ENCODE peak calls at places on chromosomes 3 and 15, in four cellular contexts. F is K562, R is HCT116, Q is SK-N-SH. Y is an unnamed sample.

GRCh38 chr3:124786491-124787241 is 56.4 kb downstream of the UMPS start:
- DNase-seq in F (no peak), Q (no peak), R (peak), Y (no peak)

GRCh38 chr3:14451844-14452533 is 49.6 kb downstream of the SLC6A6 start:
- DNase-seq in F (peak), R (no peak), Q (no peak), Y (no peak)

GRCh38 chr3:44125241-44125640 is 116.4 kb upstream of the TOPAZ1 start:
- DNase-seq in R (no peak), F (no peak), Q (no peak), Y (no peak)

GRCh38 chr3:193870376-193871092 is 265.4 kb upstream of the HES1 start:
- DNase-seq in F (no peak), Q (no peak), R (no peak), Y (peak)

GRCh38 chr3:106913111-106913698 is 464.0 kb upstream of the CCDC54 start:
- DNase-seq in F (no peak), Q (no peak), R (no peak), Y (no peak)

GRCh38 chr3:165895919-165896318 is 58.7 kb upstream of the BCHE start:
- DNase-seq in R (peak), F (peak), Q (peak), Y (no peak)

GRCh38 chr3:141680620-141681389 is 57.3 kb upstream of the RNF7 start:
- DNase-seq in F (peak), Q (peak), R (no peak), Y (no peak)

GRCh38 chr3:14520967-14521366 is 19.2 kb downstream of the GRIP2 start:
- DNase-seq in R (no peak), F (no peak), Q (no peak), Y (no peak)

GRCh38 chr3:124492824-124493223 is 237.4 kb upstream of the UMPS start:
- DNase-seq in F (peak), Q (peak), R (peak), Y (peak)

GRCh38 chr3:125593991-125594574 is 1.2 kb downstream of the OSBPL11 start:
- DNase-seq in F (peak), Q (no peak), R (no peak), Y (no peak)

GRCh38 chr3:142907996-142908395 is 19.1 kb upstream of the PCOLCE2 start:
- DNase-seq in Q (no peak), R (no peak), F (no peak), Y (no peak)

GRCh38 chr3:190131329-190131728 is 10.6 kb upstream of the P3H2 start:
- DNase-seq in Q (no peak), R (peak), F (no peak), Y (no peak)

GRCh38 chr15:63559753-63560152 is 37.4 kb upstream of the FBXL22 start:
- DNase-seq in Q (no peak), F (no peak), R (no peak), Y (no peak)

GRCh38 chr3:142281474-142281873 is 56.1 kb upstream of the GK5 start:
- DNase-seq in Q (no peak), F (no peak), R (no peak), Y (no peak)

GRCh38 chr3:4207672-4208071 is 95.5 kb upstream of the SETMAR start:
- DNase-seq in R (no peak), Q (no peak), F (no peak), Y (no peak)

GRCh38 chr3:169772951-169773816 is at the start of gene MYNN:
- DNase-seq in R (peak), Q (peak), F (peak), Y (peak)

GRCh38 chr15:65841121-65841930 is 28.0 kb upstream of the RAB11A start:
- DNase-seq in R (no peak), F (peak), Q (no peak), Y (no peak)

GRCh38 chr15:29677450-29677849 is 144.8 kb downstream of the TJP1 start:
- DNase-seq in R (no peak), F (no peak), Q (no peak), Y (no peak)

GRCh38 chr15:29676961-29677402 is 145.3 kb downstream of the TJP1 start:
- DNase-seq in R (no peak), Q (peak), F (no peak), Y (no peak)

GRCh38 chr15:29674661-29675533 is 147.4 kb downstream of the TJP1 start:
- DNase-seq in Q (peak), R (no peak), F (peak), Y (peak)

GRCh38 chr15:29677871-29678431 is 144.3 kb downstream of the TJP1 start:
- DNase-seq in R (no peak), Q (no peak), F (no peak), Y (no peak)

GRCh38 chr15:29675791-29676301 is 146.4 kb downstream of the TJP1 start:
- DNase-seq in R (no peak), Q (no peak), F (no peak), Y (no peak)
- TF ChIP-seq JUND in R (no peak), Q (no peak), F (no peak), Y (no peak)

GRCh38 chr15:98745179-98745578 is 96.8 kb downstream of the IGF1R start:
- DNase-seq in F (no peak), Q (no peak), R (no peak), Y (peak)
- TF ChIP-seq JUND in F (no peak), Q (no peak), R (no peak), Y (no peak)

GRCh38 chr15:35886765-35887164 is 340.8 kb upstream of the DPH6 start:
- DNase-seq in F (no peak), R (no peak), Q (peak), Y (no peak)
- TF ChIP-seq JUND in F (no peak), R (no peak), Q (peak), Y (no peak)

DNA sequence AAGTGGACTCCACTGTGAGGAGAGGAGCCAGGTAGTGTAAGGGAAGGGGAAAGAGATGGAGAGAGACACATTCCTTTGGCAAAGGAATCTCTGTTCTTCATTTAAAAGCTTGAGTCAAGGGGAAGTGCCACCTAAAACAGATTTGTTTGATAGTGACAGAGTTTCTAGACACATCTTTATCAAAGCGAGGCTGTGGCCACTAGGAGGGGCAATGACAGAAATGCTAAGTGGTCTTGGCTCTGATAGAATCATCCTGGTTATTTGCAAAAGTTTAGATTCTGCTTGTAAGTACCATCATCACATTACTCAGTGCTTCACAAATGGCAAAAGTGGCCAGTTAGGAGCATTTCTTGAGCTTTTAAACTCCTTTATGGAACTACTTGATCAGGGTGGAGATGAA is 261.4 kb downstream of the CNTN3 start:
- DNase-seq in F (no peak), Q (peak), R (no peak), Y (no peak)
- TF ChIP-seq JUND in F (no peak), Q (no peak), R (no peak), Y (no peak)

GRCh38 chr3:178291555-178291954 is 244.7 kb upstream of the KCNMB2 start:
- DNase-seq in Q (peak), F (no peak), R (no peak), Y (no peak)

GRCh38 chr3:178297732-178298131 is 238.5 kb upstream of the KCNMB2 start:
- DNase-seq in Q (no peak), R (no peak), F (no peak), Y (no peak)

GRCh38 chr3:178291971-178292370 is 244.3 kb upstream of the KCNMB2 start:
- DNase-seq in R (no peak), F (no peak), Q (no peak), Y (no peak)

GRCh38 chr3:178297204-178297603 is 239.0 kb upstream of the KCNMB2 start:
- DNase-seq in R (no peak), Q (no peak), F (no peak), Y (peak)

GRCh38 chr3:178295257-178295912 is 240.9 kb upstream of the KCNMB2 start:
- DNase-seq in Q (peak), R (no peak), F (no peak), Y (no peak)
- TF ChIP-seq JUND in Q (peak), R (no peak), F (no peak), Y (no peak)

GRCh38 chr3:23713641-23714040 is 92.1 kb upstream of the UBE2E1 start:
- DNase-seq in F (no peak), Q (no peak), R (no peak), Y (no peak)
- TF ChIP-seq JUND in F (no peak), Q (no peak), R (no peak), Y (no peak)

GRCh38 chr3:159763466-159764210 is 225.0 kb upstream of the IL12A start:
- DNase-seq in Q (peak), R (peak), F (peak), Y (peak)

GRCh38 chr3:159765860-159766294 is 222.8 kb upstream of the IL12A start:
- DNase-seq in R (no peak), Q (peak), F (no peak), Y (no peak)

GRCh38 chr3:159765025-159765859 is 223.4 kb upstream of the IL12A start:
- DNase-seq in R (peak), F (no peak), Q (peak), Y (peak)

GRCh38 chr3:159764211-159765024 is 224.2 kb upstream of the IL12A start:
- DNase-seq in F (peak), R (no peak), Q (peak), Y (peak)

DNA sequence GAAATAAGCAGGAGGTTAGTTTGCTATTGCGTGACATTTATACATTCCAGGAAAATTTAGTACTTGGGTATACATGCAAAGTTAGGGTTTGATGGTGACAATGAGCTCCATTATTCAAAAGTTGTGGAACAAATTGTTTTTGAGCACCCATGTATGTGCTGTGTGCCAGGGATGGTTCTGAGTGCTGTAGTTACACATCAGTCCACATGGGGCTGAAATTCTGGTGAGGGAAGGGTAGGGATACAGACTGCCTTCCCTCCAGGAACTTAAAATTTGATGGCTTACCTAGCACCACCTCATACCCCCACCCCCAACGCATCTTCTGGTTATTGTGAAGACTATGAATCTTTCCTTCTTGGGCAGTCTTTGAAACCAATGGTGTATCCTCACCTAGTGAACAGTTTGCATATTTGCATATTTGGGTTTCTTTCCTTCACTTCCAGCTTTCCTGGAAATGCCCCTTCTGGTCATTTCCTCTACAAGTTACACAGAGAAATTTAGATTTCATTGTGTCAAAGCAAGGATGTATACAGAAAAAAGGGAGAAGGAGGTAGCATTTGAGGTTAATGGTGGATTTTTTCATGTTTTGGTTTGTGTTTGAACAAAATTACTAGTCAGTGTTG is 222.0 kb upstream of the IL12A start:
- DNase-seq in Q (peak), F (peak), R (no peak), Y (peak)
- TF ChIP-seq JUND in Q (no peak), F (no peak), R (no peak), Y (no peak)

GRCh38 chr15:73800662-73801345 is 47.7 kb upstream of the INSYN1 start:
- DNase-seq in Q (no peak), R (no peak), F (peak), Y (no peak)
- TF ChIP-seq JUND in Q (peak), R (peak), F (peak), Y (no peak)

GRCh38 chr3:39671116-39671515 is 138.3 kb upstream of the MYRIP start:
- DNase-seq in Q (no peak), R (no peak), F (no peak), Y (no peak)

GRCh38 chr3:39668420-39668819 is 141.0 kb upstream of the MYRIP start:
- DNase-seq in R (peak), F (peak), Q (peak), Y (peak)

GRCh38 chr3:39671600-39671999 is 137.8 kb upstream of the MYRIP start:
- DNase-seq in Q (no peak), F (peak), R (no peak), Y (no peak)
- TF ChIP-seq JUND in Q (no peak), F (no peak), R (no peak), Y (no peak)

Y was measured in T47D.